ENCODE peak calls at places on chromosomes 5 and 9, in seven cellular contexts. One of them, this sample, is unnamed.

GRCh38 chr9:15299374-15299939 is 7.6 kb downstream of the TTC39B start:
- DNase-seq in A549: no peak
- DNase-seq in IMR-90: no peak
- DNase-seq in HepG2: no peak
- DNase-seq in GM12878: peak; percentile 53
- DNase-seq in SK-N-SH: no peak
- DNase-seq in K562: no peak
- DNase-seq in this sample: no peak

GRCh38 chr5:24649531-24649930 is 4.8 kb upstream of the CDH10 start:
- DNase-seq in A549: no peak
- DNase-seq in IMR-90: no peak
- DNase-seq in HepG2: no peak
- DNase-seq in GM12878: no peak
- DNase-seq in SK-N-SH: no peak
- DNase-seq in K562: no peak
- DNase-seq in this sample: no peak

GRCh38 chr5:149898811-149899210 is 45.8 kb downstream of the PDE6A start:
- DNase-seq in A549: no peak
- DNase-seq in IMR-90: no peak
- DNase-seq in HepG2: no peak
- DNase-seq in GM12878: no peak
- DNase-seq in SK-N-SH: no peak
- DNase-seq in K562: no peak
- DNase-seq in this sample: no peak

GRCh38 chr5:39394946-39395345 is 29.8 kb downstream of the DAB2 start:
- DNase-seq in A549: no peak
- DNase-seq in IMR-90: peak; percentile 86
- DNase-seq in HepG2: no peak
- DNase-seq in GM12878: no peak
- DNase-seq in SK-N-SH: no peak
- DNase-seq in K562: no peak
- DNase-seq in this sample: no peak

GRCh38 chr9:123469231-123469630 is 113.2 kb downstream of the CRB2 start:
- DNase-seq in A549: no peak
- DNase-seq in IMR-90: no peak
- DNase-seq in HepG2: no peak
- DNase-seq in GM12878: no peak
- DNase-seq in SK-N-SH: no peak
- DNase-seq in K562: no peak
- DNase-seq in this sample: no peak

GRCh38 chr9:123267481-123268239 is 726 bp downstream of the STRBP start:
- DNase-seq in A549: no peak
- DNase-seq in IMR-90: no peak
- DNase-seq in HepG2: no peak
- DNase-seq in GM12878: no peak
- DNase-seq in SK-N-SH: peak; percentile 61
- DNase-seq in K562: no peak
- DNase-seq in this sample: no peak

GRCh38 chr5:176535101-176535654 is 2.0 kb downstream of the RNF44 start:
- DNase-seq in A549: peak; percentile 45
- DNase-seq in IMR-90: peak; percentile 24
- DNase-seq in HepG2: no peak
- DNase-seq in GM12878: peak; percentile 46
- DNase-seq in SK-N-SH: no peak
- DNase-seq in K562: no peak
- DNase-seq in this sample: no peak

GRCh38 chr9:132994410-132995120 is 16.1 kb downstream of the GFI1B start:
- DNase-seq in A549: peak; percentile 29
- DNase-seq in IMR-90: peak; percentile 57
- DNase-seq in HepG2: no peak
- DNase-seq in GM12878: no peak
- DNase-seq in SK-N-SH: peak; percentile 8
- DNase-seq in K562: peak; percentile 95
- DNase-seq in this sample: no peak

GRCh38 chr5:157828949-157829639 is 29.9 kb downstream of the CLINT1 start:
- DNase-seq in A549: peak; percentile 19
- DNase-seq in IMR-90: no peak
- DNase-seq in HepG2: no peak
- DNase-seq in GM12878: no peak
- DNase-seq in SK-N-SH: peak; percentile 14
- DNase-seq in K562: peak; percentile 51
- DNase-seq in this sample: no peak

GRCh38 chr9:73179594-73179993 is 27.9 kb downstream of the ANXA1 start:
- DNase-seq in A549: peak; percentile 78
- DNase-seq in IMR-90: peak; percentile 16
- DNase-seq in HepG2: no peak
- DNase-seq in GM12878: no peak
- DNase-seq in SK-N-SH: no peak
- DNase-seq in K562: no peak
- DNase-seq in this sample: no peak

GRCh38 chr5:43039468-43040286 is 442 bp downstream of the ANXA2R start:
- DNase-seq in A549: peak; percentile 88
- DNase-seq in IMR-90: peak; percentile 83
- DNase-seq in HepG2: peak; percentile 50
- DNase-seq in GM12878: no peak
- DNase-seq in SK-N-SH: peak; percentile 40
- DNase-seq in K562: peak; percentile 89
- DNase-seq in this sample: peak; percentile 74

GRCh38 chr5:11797132-11797531 is 107.1 kb downstream of the CTNND2 start:
- DNase-seq in A549: no peak
- DNase-seq in IMR-90: no peak
- DNase-seq in HepG2: no peak
- DNase-seq in GM12878: no peak
- DNase-seq in SK-N-SH: peak; percentile 1
- DNase-seq in K562: no peak
- DNase-seq in this sample: no peak

GRCh38 chr9:134996591-134997530 is 79.1 kb upstream of the FCN1 start:
- DNase-seq in A549: no peak
- DNase-seq in IMR-90: no peak
- DNase-seq in HepG2: no peak
- DNase-seq in GM12878: no peak
- DNase-seq in SK-N-SH: no peak
- DNase-seq in K562: no peak
- DNase-seq in this sample: no peak

GRCh38 chr5:56479126-56479525 is 246.0 kb upstream of the ANKRD55 start:
- DNase-seq in A549: no peak
- DNase-seq in IMR-90: no peak
- DNase-seq in HepG2: no peak
- DNase-seq in GM12878: no peak
- DNase-seq in SK-N-SH: no peak
- DNase-seq in K562: no peak
- DNase-seq in this sample: no peak

GRCh38 chr5:56475689-56476486 is 242.8 kb upstream of the ANKRD55 start:
- DNase-seq in A549: no peak
- DNase-seq in IMR-90: peak; percentile 50
- DNase-seq in HepG2: peak; percentile 79
- DNase-seq in GM12878: no peak
- DNase-seq in SK-N-SH: no peak
- DNase-seq in K562: no peak
- DNase-seq in this sample: no peak

GRCh38 chr5:56479701-56480304 is 246.7 kb upstream of the ANKRD55 start:
- DNase-seq in A549: no peak
- DNase-seq in IMR-90: no peak
- DNase-seq in HepG2: no peak
- DNase-seq in GM12878: peak; percentile 30
- DNase-seq in SK-N-SH: peak; percentile 65
- DNase-seq in K562: no peak
- DNase-seq in this sample: no peak

GRCh38 chr5:56478062-56478461 is 244.9 kb upstream of the ANKRD55 start:
- DNase-seq in A549: no peak
- DNase-seq in IMR-90: no peak
- DNase-seq in HepG2: no peak
- DNase-seq in GM12878: no peak
- DNase-seq in SK-N-SH: no peak
- DNase-seq in K562: no peak
- DNase-seq in this sample: no peak

DNA sequence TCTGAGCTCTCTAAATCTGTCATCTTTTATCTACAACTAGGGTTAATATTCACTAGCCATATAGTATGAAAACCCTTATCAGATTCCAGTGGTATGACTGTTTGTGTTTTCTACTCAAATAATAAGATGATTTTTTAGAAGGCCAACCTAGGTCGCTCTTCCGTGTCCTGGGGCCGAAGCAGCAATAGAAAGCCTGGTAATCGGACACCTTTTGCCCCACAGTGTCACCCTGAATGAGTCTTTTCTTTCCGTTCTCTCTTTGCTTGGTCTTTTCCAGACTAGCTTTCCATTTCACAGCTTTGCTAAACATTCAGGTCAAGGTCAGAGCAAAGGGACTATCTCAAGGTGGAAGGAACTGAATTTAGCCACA is 243.3 kb upstream of the ANKRD55 start:
- DNase-seq in A549: no peak
- DNase-seq in IMR-90: no peak
- DNase-seq in HepG2: peak; percentile 84
- DNase-seq in GM12878: no peak
- DNase-seq in SK-N-SH: no peak
- DNase-seq in K562: no peak
- DNase-seq in this sample: no peak
- TF ChIP-seq USF2 in A549: no peak
- TF ChIP-seq USF2 in IMR-90: no peak
- TF ChIP-seq USF2 in HepG2: no peak
- TF ChIP-seq USF2 in GM12878: no peak
- TF ChIP-seq USF2 in SK-N-SH: no peak
- TF ChIP-seq USF2 in K562: no peak
- TF ChIP-seq USF2 in this sample: no peak

DNA sequence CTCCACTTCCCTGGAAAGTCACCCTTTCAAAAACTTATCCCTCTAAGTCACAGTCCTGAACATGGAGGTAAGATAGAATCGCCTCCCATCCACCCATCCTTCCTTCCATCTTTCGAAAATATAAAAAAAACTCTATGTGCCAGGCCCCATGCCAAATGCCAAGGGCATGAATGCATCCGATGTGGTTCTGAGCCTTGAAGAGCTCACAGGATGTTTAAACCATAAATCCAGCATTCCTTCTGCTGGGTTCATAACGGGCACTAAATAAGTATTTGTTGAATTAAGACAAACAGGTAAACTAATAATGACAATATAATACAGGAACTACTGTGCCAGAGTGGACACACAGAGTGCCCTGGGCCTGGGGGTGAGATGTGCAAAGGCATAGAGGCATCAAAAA is 147.3 kb downstream of the TTLL11 start:
- DNase-seq in A549: no peak
- DNase-seq in IMR-90: peak; percentile 47
- DNase-seq in HepG2: no peak
- DNase-seq in GM12878: no peak
- DNase-seq in SK-N-SH: no peak
- DNase-seq in K562: no peak
- DNase-seq in this sample: no peak
- TF ChIP-seq RFX5 in A549: no peak
- TF ChIP-seq RFX5 in IMR-90: no peak
- TF ChIP-seq RFX5 in HepG2: no peak
- TF ChIP-seq RFX5 in GM12878: no peak
- TF ChIP-seq RFX5 in SK-N-SH: no peak
- TF ChIP-seq RFX5 in K562: no peak
- TF ChIP-seq RFX5 in this sample: no peak

DNA sequence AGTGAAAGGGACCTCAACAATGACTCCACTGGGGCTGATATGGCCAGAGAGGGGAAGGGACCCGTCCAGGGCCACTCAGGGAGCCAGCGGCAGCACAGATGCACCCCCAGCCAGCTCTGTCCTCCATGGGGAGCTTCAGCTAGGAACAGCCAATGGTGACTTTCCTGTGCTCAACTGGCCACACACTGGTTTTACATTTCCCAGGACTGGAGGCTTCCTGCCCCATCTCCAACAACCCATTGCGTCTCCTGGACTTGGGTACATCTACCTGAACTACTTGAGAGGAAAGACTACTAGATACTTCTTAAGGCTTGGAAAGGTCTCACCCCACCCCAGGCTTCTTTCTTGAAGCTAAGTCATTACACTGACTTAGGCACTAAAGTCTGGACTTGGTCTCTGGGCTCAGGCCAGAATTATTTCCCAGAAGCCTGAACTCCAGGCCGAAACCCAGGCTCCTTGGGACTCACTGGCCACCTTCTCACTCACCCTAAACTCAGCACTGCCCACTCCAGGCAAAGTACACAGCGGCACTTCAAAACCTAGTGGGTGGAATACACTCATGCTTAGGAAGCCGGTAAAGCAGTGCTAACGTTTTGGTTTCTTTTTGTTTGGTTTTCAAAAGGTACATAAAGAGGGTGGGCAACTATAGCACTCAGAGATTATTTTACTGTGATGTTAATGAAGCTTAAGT is 1.6 kb downstream of the IGFBPL1 start:
- DNase-seq in A549: no peak
- DNase-seq in IMR-90: no peak
- DNase-seq in HepG2: no peak
- DNase-seq in GM12878: no peak
- DNase-seq in SK-N-SH: peak; percentile 44
- DNase-seq in K562: no peak
- DNase-seq in this sample: no peak
- TF ChIP-seq USF2 in A549: no peak
- TF ChIP-seq USF2 in IMR-90: no peak
- TF ChIP-seq USF2 in HepG2: no peak
- TF ChIP-seq USF2 in GM12878: no peak
- TF ChIP-seq USF2 in SK-N-SH: no peak
- TF ChIP-seq USF2 in K562: no peak
- TF ChIP-seq USF2 in this sample: no peak

GRCh38 chr9:12801663-12802062 is 26.8 kb downstream of the LURAP1L start:
- DNase-seq in A549: no peak
- DNase-seq in IMR-90: no peak
- DNase-seq in HepG2: no peak
- DNase-seq in GM12878: no peak
- DNase-seq in SK-N-SH: no peak
- DNase-seq in K562: no peak
- DNase-seq in this sample: no peak

GRCh38 chr9:12797037-12797436 is 22.2 kb downstream of the LURAP1L start:
- DNase-seq in A549: no peak
- DNase-seq in IMR-90: no peak
- DNase-seq in HepG2: no peak
- DNase-seq in GM12878: no peak
- DNase-seq in SK-N-SH: no peak
- DNase-seq in K562: no peak
- DNase-seq in this sample: no peak

GRCh38 chr9:12794024-12794799 is 19.4 kb downstream of the LURAP1L start:
- DNase-seq in A549: peak; percentile 41
- DNase-seq in IMR-90: peak; percentile 61
- DNase-seq in HepG2: peak; percentile 35
- DNase-seq in GM12878: no peak
- DNase-seq in SK-N-SH: no peak
- DNase-seq in K562: no peak
- DNase-seq in this sample: no peak

GRCh38 chr9:12798066-12798770 is 23.4 kb downstream of the LURAP1L start:
- DNase-seq in A549: no peak
- DNase-seq in IMR-90: no peak
- DNase-seq in HepG2: no peak
- DNase-seq in GM12878: no peak
- DNase-seq in SK-N-SH: no peak
- DNase-seq in K562: no peak
- DNase-seq in this sample: no peak
- TF ChIP-seq RFX5 in A549: no peak
- TF ChIP-seq RFX5 in IMR-90: no peak
- TF ChIP-seq RFX5 in HepG2: no peak
- TF ChIP-seq RFX5 in GM12878: no peak
- TF ChIP-seq RFX5 in SK-N-SH: no peak
- TF ChIP-seq RFX5 in K562: no peak
- TF ChIP-seq RFX5 in this sample: no peak

This sample was measured in H1.